ENCODE peak calls at places on chromosomes 3 and 15, in nine cellular contexts. One of them, this sample, is unnamed.

GRCh38 chr3:122111974-122112373 is 56.8 kb downstream of the CD86 start:
- DNase-seq in fibroblast of mammary gland: no peak
- DNase-seq in stimulated activated naive CD4-positive, alpha-beta T cell: no peak
- DNase-seq in psoas muscle: no peak
- DNase-seq in GDM1: no peak
- DNase-seq in C1 segment of cervical spinal cord: no peak
- DNase-seq in lung microvascular endothelial cell: no peak
- DNase-seq in stimulated activated naive B cell treated with anti-CD40 and anti-IgM and Interleukin-4, amounts not matched to agents 10 μg/mL and 1 μg/mL and 100 μg/mL, for 72 hours: no peak
- DNase-seq in lung: no peak
- DNase-seq in this sample: no peak

GRCh38 chr15:62296756-62297507 is 131.8 kb upstream of the C2CD4B start:
- DNase-seq in C1 segment of cervical spinal cord: no peak
- DNase-seq in GDM1: no peak
- DNase-seq in lung microvascular endothelial cell: no peak
- DNase-seq in stimulated activated naive CD4-positive, alpha-beta T cell: no peak
- DNase-seq in psoas muscle: no peak
- DNase-seq in lung: no peak
- DNase-seq in fibroblast of mammary gland: no peak
- DNase-seq in stimulated activated naive B cell treated with anti-CD40 and anti-IgM and Interleukin-4, amounts not matched to agents 10 μg/mL and 1 μg/mL and 100 μg/mL, for 72 hours: no peak
- DNase-seq in this sample: no peak

GRCh38 chr15:67303490-67304363 is 49.1 kb downstream of the IQCH start:
- DNase-seq in fibroblast of mammary gland: peak
- DNase-seq in GDM1: no peak
- DNase-seq in stimulated activated naive CD4-positive, alpha-beta T cell: peak
- DNase-seq in lung: no peak
- DNase-seq in psoas muscle: no peak
- DNase-seq in C1 segment of cervical spinal cord: no peak
- DNase-seq in stimulated activated naive B cell treated with anti-CD40 and anti-IgM and Interleukin-4, amounts not matched to agents 10 μg/mL and 1 μg/mL and 100 μg/mL, for 72 hours: no peak
- DNase-seq in lung microvascular endothelial cell: peak
- DNase-seq in this sample: peak

GRCh38 chr15:85711590-85712192 is 83.0 kb downstream of the KLHL25 start:
- DNase-seq in stimulated activated naive CD4-positive, alpha-beta T cell: no peak
- DNase-seq in lung microvascular endothelial cell: no peak
- DNase-seq in fibroblast of mammary gland: peak
- DNase-seq in lung: no peak
- DNase-seq in GDM1: no peak
- DNase-seq in psoas muscle: no peak
- DNase-seq in stimulated activated naive B cell treated with anti-CD40 and anti-IgM and Interleukin-4, amounts not matched to agents 10 μg/mL and 1 μg/mL and 100 μg/mL, for 72 hours: no peak
- DNase-seq in C1 segment of cervical spinal cord: no peak
- DNase-seq in this sample: no peak

GRCh38 chr3:120472121-120472844 is 21.5 kb upstream of the FSTL1 start:
- DNase-seq in C1 segment of cervical spinal cord: no peak
- DNase-seq in GDM1: no peak
- DNase-seq in stimulated activated naive B cell treated with anti-CD40 and anti-IgM and Interleukin-4, amounts not matched to agents 10 μg/mL and 1 μg/mL and 100 μg/mL, for 72 hours: no peak
- DNase-seq in fibroblast of mammary gland: no peak
- DNase-seq in lung microvascular endothelial cell: no peak
- DNase-seq in lung: no peak
- DNase-seq in stimulated activated naive CD4-positive, alpha-beta T cell: no peak
- DNase-seq in psoas muscle: no peak
- DNase-seq in this sample: no peak

GRCh38 chr3:107861904-107862303 is 228.9 kb downstream of the CD47 start:
- DNase-seq in lung microvascular endothelial cell: no peak
- DNase-seq in GDM1: no peak
- DNase-seq in stimulated activated naive B cell treated with anti-CD40 and anti-IgM and Interleukin-4, amounts not matched to agents 10 μg/mL and 1 μg/mL and 100 μg/mL, for 72 hours: peak
- DNase-seq in C1 segment of cervical spinal cord: no peak
- DNase-seq in stimulated activated naive CD4-positive, alpha-beta T cell: no peak
- DNase-seq in fibroblast of mammary gland: no peak
- DNase-seq in lung: no peak
- DNase-seq in psoas muscle: no peak
- DNase-seq in this sample: no peak

GRCh38 chr15:73052679-73053397 is 575 bp downstream of the NEO1 start:
- DNase-seq in lung: peak
- DNase-seq in stimulated activated naive B cell treated with anti-CD40 and anti-IgM and Interleukin-4, amounts not matched to agents 10 μg/mL and 1 μg/mL and 100 μg/mL, for 72 hours: peak
- DNase-seq in fibroblast of mammary gland: peak
- DNase-seq in C1 segment of cervical spinal cord: peak
- DNase-seq in stimulated activated naive CD4-positive, alpha-beta T cell: no peak
- DNase-seq in lung microvascular endothelial cell: peak
- DNase-seq in psoas muscle: peak
- DNase-seq in GDM1: no peak
- DNase-seq in this sample: no peak

GRCh38 chr15:57821826-57822225 is 115.3 kb downstream of the POLR2M start:
- DNase-seq in stimulated activated naive B cell treated with anti-CD40 and anti-IgM and Interleukin-4, amounts not matched to agents 10 μg/mL and 1 μg/mL and 100 μg/mL, for 72 hours: no peak
- DNase-seq in GDM1: no peak
- DNase-seq in stimulated activated naive CD4-positive, alpha-beta T cell: no peak
- DNase-seq in fibroblast of mammary gland: no peak
- DNase-seq in lung microvascular endothelial cell: no peak
- DNase-seq in psoas muscle: no peak
- DNase-seq in lung: no peak
- DNase-seq in C1 segment of cervical spinal cord: no peak
- DNase-seq in this sample: no peak

GRCh38 chr15:39801641-39802309 is 19.1 kb upstream of the FSIP1 start:
- DNase-seq in stimulated activated naive B cell treated with anti-CD40 and anti-IgM and Interleukin-4, amounts not matched to agents 10 μg/mL and 1 μg/mL and 100 μg/mL, for 72 hours: no peak
- DNase-seq in stimulated activated naive CD4-positive, alpha-beta T cell: no peak
- DNase-seq in GDM1: no peak
- DNase-seq in psoas muscle: no peak
- DNase-seq in fibroblast of mammary gland: no peak
- DNase-seq in C1 segment of cervical spinal cord: no peak
- DNase-seq in lung microvascular endothelial cell: peak
- DNase-seq in lung: no peak
- DNase-seq in this sample: no peak

This sample was measured in T-cell.